ENCODE peak calls at places on chromosomes 2 and 18, in six cellular contexts. N is SW480; R is neural crest cell; V is activated CD8-positive, alpha-beta T cell treated with anti-CD3 and anti-CD28 coated beads for 36 hours; Z is HT1080; F is cardiac muscle cell. J is an unnamed sample.
A peak's percentile ranks its signal among the peaks of the same experiment; 100 is the strongest.

GRCh38 chr18:45255142-45255890 is 360.0 kb upstream of the SLC14A2 start:
- DNase-seq in N (peak; percentile 9), R (no peak), V (no peak), Z (peak; percentile 83), F (peak; percentile 91), J (peak; percentile 45)

GRCh38 chr18:9968081-9968848 is 54.4 kb downstream of the VAPA start:
- DNase-seq in N (no peak), R (no peak), V (no peak), Z (no peak), F (peak; percentile 60), J (no peak)

GRCh38 chr2:230864605-230865323 is at the start of gene ITM2C:
- DNase-seq in N (peak; percentile 53), R (peak; percentile 64), V (peak; percentile 82), Z (peak; percentile 35), F (peak; percentile 77), J (peak; percentile 53)

GRCh38 chr2:53569957-53570727 is 197.5 kb upstream of the CHAC2 start:
- DNase-seq in N (no peak), R (no peak), V (no peak), Z (no peak), F (no peak), J (peak; percentile 3)

GRCh38 chr2:234096164-234096563 is 45.7 kb downstream of the SPP2 start:
- DNase-seq in N (no peak), R (no peak), V (no peak), Z (no peak), F (no peak), J (no peak)

GRCh38 chr2:157419031-157419580 is 24.8 kb downstream of the CYTIP start:
- DNase-seq in N (no peak), R (no peak), V (peak; percentile 39), Z (no peak), F (no peak), J (no peak)

GRCh38 chr2:62287895-62288589 is 92.1 kb downstream of the B3GNT2 start:
- DNase-seq in N (peak; percentile 96), R (no peak), V (peak; percentile 89), Z (peak; percentile 83), F (peak; percentile 52), J (peak; percentile 90)

GRCh38 chr2:42923632-42924425 is 131.4 kb upstream of the HAAO start:
- DNase-seq in N (no peak), R (no peak), V (peak; percentile 10), Z (no peak), F (peak; percentile 61), J (no peak)

GRCh38 chr2:38740851-38741541 is 10.2 kb downstream of the SRSF7 start:
- DNase-seq in N (peak; percentile 76), R (no peak), V (no peak), Z (peak; percentile 62), F (peak; percentile 72), J (peak; percentile 16)

GRCh38 chr18:8561123-8561905 is 47.9 kb upstream of the RAB12 start:
- DNase-seq in N (no peak), R (no peak), V (no peak), Z (no peak), F (no peak), J (no peak)

GRCh38 chr2:173488861-173489260 is 134.2 kb downstream of the CDCA7 start:
- DNase-seq in N (no peak), R (no peak), V (no peak), Z (no peak), F (no peak), J (no peak)

GRCh38 chr2:239569401-239570090 is 168.7 kb upstream of the HDAC4 start:
- DNase-seq in N (no peak), R (no peak), V (peak; percentile 31), Z (peak; percentile 63), F (no peak), J (no peak)

GRCh38 chr2:194550702-194551101 is 1106.3 kb upstream of the SLC39A10 start:
- DNase-seq in N (no peak), R (no peak), V (no peak), Z (peak; percentile 18), F (no peak), J (no peak)

GRCh38 chr2:75007819-75008218 is 49.4 kb downstream of the POLE4 start:
- DNase-seq in N (no peak), R (no peak), V (no peak), Z (no peak), F (no peak), J (no peak)

GRCh38 chr2:26561376-26561775 is 79.8 kb downstream of the CIB4 start:
- DNase-seq in N (no peak), R (no peak), V (no peak), Z (no peak), F (no peak), J (no peak)

GRCh38 chr2:215904101-215904500 is 109.2 kb downstream of the MREG start:
- DNase-seq in N (no peak), R (no peak), V (no peak), Z (peak; percentile 35), F (peak; percentile 68), J (peak; percentile 76)

GRCh38 chr2:42924436-42924897 is 132.1 kb upstream of the HAAO start:
- DNase-seq in N (no peak), R (no peak), V (no peak), Z (no peak), F (no peak), J (peak; percentile 48)

GRCh38 chr2:216808805-216809425 is 50.9 kb downstream of the TNP1 start:
- DNase-seq in N (no peak), R (no peak), V (no peak), Z (no peak), F (no peak), J (no peak)

J was measured in mammary epithelial cell.